ENCODE peak calls at places on chromosomes 11 and 22, in five cellular contexts. W is keratinocyte, N is NCI-H2029 treated with DMSO at 0.1 percent for 48 hours, E is NCI-H1930, Z is dermis blood vessel endothelial cell. O is an unnamed sample.

GRCh38 chr22:49202226-49202625 is 625.4 kb downstream of the BRD1 start:
- DNase-seq in W (no peak), N (no peak), E (no peak), Z (no peak), O (no peak)

GRCh38 chr22:41563051-41563711 is 2.4 kb downstream of the CSDC2 start:
- DNase-seq in W (no peak), N (no peak), E (no peak), Z (peak), O (no peak)

GRCh38 chr11:64850979-64851567 is 6.6 kb upstream of the CDC42BPG start:
- DNase-seq in W (no peak), N (no peak), E (no peak), Z (no peak), O (no peak)

GRCh38 chr11:125168875-125169537 is 4.5 kb downstream of the PKNOX2 start:
- DNase-seq in W (no peak), N (no peak), E (no peak), Z (no peak), O (no peak)

GRCh38 chr11:74957937-74958629 is 9.0 kb downstream of the SPCS2 start:
- DNase-seq in W (no peak), N (no peak), E (no peak), Z (no peak), O (no peak)

GRCh38 chr11:86632499-86633269 is 39.7 kb downstream of the ME3 start:
- DNase-seq in W (peak), N (no peak), E (no peak), Z (peak), O (no peak)

GRCh38 chr22:41308544-41308947 is 7.2 kb downstream of the ZC3H7B start:
- DNase-seq in W (no peak), N (no peak), E (no peak), Z (no peak), O (no peak)

GRCh38 chr22:50699754-50700386 is 27.2 kb downstream of the SHANK3 start:
- DNase-seq in W (no peak), N (no peak), E (no peak), Z (no peak), O (no peak)

GRCh38 chr11:3959015-3959917 is 103.8 kb downstream of the STIM1 start:
- DNase-seq in W (peak), N (no peak), E (no peak), Z (peak), O (no peak)

GRCh38 chr11:60912851-60913550 is 957 bp upstream of the TMEM109 start:
- DNase-seq in W (no peak), N (no peak), E (no peak), Z (peak), O (peak)

GRCh38 chr11:3808846-3809623 is 675 bp downstream of the PGAP2 start:
- DNase-seq in W (no peak), N (peak), E (no peak), Z (peak), O (peak)

GRCh38 chr11:61362542-61362875 is 335 bp downstream of the TMEM138 start:
- DNase-seq in W (no peak), N (peak), E (no peak), Z (peak), O (no peak)

GRCh38 chr11:123054301-123055065 is 7.5 kb downstream of the HSPA8 start:
- DNase-seq in W (no peak), N (peak), E (peak), Z (peak), O (no peak)

GRCh38 chr22:38869663-38870062 is 2.4 kb downstream of the CBX6 start:
- DNase-seq in W (no peak), N (no peak), E (no peak), Z (no peak), O (no peak)

GRCh38 chr11:99371257-99371656 is 350.5 kb downstream of the CNTN5 start:
- DNase-seq in W (no peak), N (no peak), E (no peak), Z (no peak), O (no peak)

GRCh38 chr11:2578934-2579280 is 120.9 kb downstream of the KCNQ1OT1 start:
- DNase-seq in W (no peak), N (no peak), E (no peak), Z (no peak), O (no peak)

GRCh38 chr22:28141614-28142013 is 222.6 kb upstream of the PITPNB start:
- DNase-seq in W (no peak), N (no peak), E (no peak), Z (no peak), O (no peak)

GRCh38 chr22:21070690-21071615 is 25.2 kb downstream of the LRRC74B start:
- DNase-seq in W (no peak), N (no peak), E (no peak), Z (no peak), O (no peak)

GRCh38 chr11:14132312-14132711 is 169.8 kb downstream of the SPON1 start:
- DNase-seq in W (no peak), N (no peak), E (no peak), Z (no peak), O (no peak)

GRCh38 chr11:111183706-111184105 is 61.8 kb upstream of the POU2AF2 start:
- DNase-seq in W (peak), N (no peak), E (no peak), Z (no peak), O (no peak)

GRCh38 chr11:77580712-77581337 is 8.9 kb upstream of the AQP11 start:
- DNase-seq in W (no peak), N (no peak), E (no peak), Z (peak), O (no peak)

GRCh38 chr11:17165247-17165890 is 42.4 kb downstream of the PIK3C2A start:
- DNase-seq in W (no peak), N (no peak), E (no peak), Z (no peak), O (no peak)

GRCh38 chr11:31772412-31772811 is 38.7 kb downstream of the PAX6 start:
- DNase-seq in W (no peak), N (no peak), E (no peak), Z (no peak), O (no peak)

GRCh38 chr11:108732395-108732794 is 67.5 kb downstream of the DDX10 start:
- DNase-seq in W (no peak), N (peak), E (peak), Z (no peak), O (peak)

GRCh38 chr11:58654908-58655296 is 32.4 kb downstream of the CNTF start:
- DNase-seq in W (no peak), N (no peak), E (no peak), Z (no peak), O (no peak)

GRCh38 chr22:38774496-38775166 is 18.8 kb upstream of the SUN2 start:
- DNase-seq in W (no peak), N (no peak), E (no peak), Z (no peak), O (no peak)